ENCODE peak calls at places on chromosomes 5 and 9, in nine cellular contexts. One of them, this sample, is unnamed.
A peak's percentile ranks its signal among the peaks of the same experiment; 100 is the strongest.

GRCh38 chr5:17024686-17025180 is 88.6 kb upstream of the MYO10 start:
- DNase-seq in epithelial cell of proximal tubule: no peak
- DNase-seq in cardiac fibroblast: peak; percentile 71
- DNase-seq in tibial artery: no peak
- DNase-seq in ascending aorta: no peak
- DNase-seq in BJ: no peak
- DNase-seq in thyroid gland: peak; percentile 93
- DNase-seq in breast epithelium: no peak
- DNase-seq in left lung: no peak
- DNase-seq in this sample: no peak

GRCh38 chr5:61686491-61687257 is 354.6 kb downstream of the ZSWIM6 start:
- DNase-seq in epithelial cell of proximal tubule: no peak
- DNase-seq in cardiac fibroblast: no peak
- DNase-seq in tibial artery: no peak
- DNase-seq in ascending aorta: no peak
- DNase-seq in BJ: no peak
- DNase-seq in thyroid gland: no peak
- DNase-seq in breast epithelium: no peak
- DNase-seq in left lung: no peak
- DNase-seq in this sample: no peak

GRCh38 chr5:154756871-154757646 is 1.9 kb downstream of the LARP1 start:
- DNase-seq in epithelial cell of proximal tubule: no peak
- DNase-seq in cardiac fibroblast: peak; percentile 37
- DNase-seq in tibial artery: peak; percentile 57
- DNase-seq in ascending aorta: peak; percentile 69
- DNase-seq in BJ: no peak
- DNase-seq in thyroid gland: peak; percentile 69
- DNase-seq in breast epithelium: no peak
- DNase-seq in left lung: peak; percentile 88
- DNase-seq in this sample: peak; percentile 59

GRCh38 chr5:79020861-79021561 is 35.9 kb upstream of the ARSB start:
- DNase-seq in epithelial cell of proximal tubule: peak; percentile 50
- DNase-seq in cardiac fibroblast: peak; percentile 84
- DNase-seq in tibial artery: peak; percentile 51
- DNase-seq in ascending aorta: peak; percentile 75
- DNase-seq in BJ: peak; percentile 36
- DNase-seq in thyroid gland: peak; percentile 60
- DNase-seq in breast epithelium: no peak
- DNase-seq in left lung: no peak
- DNase-seq in this sample: peak; percentile 78

GRCh38 chr5:82162568-82162967 is 115.6 kb downstream of the RPS23 start:
- DNase-seq in epithelial cell of proximal tubule: no peak
- DNase-seq in cardiac fibroblast: no peak
- DNase-seq in tibial artery: no peak
- DNase-seq in ascending aorta: no peak
- DNase-seq in BJ: no peak
- DNase-seq in thyroid gland: no peak
- DNase-seq in breast epithelium: no peak
- DNase-seq in left lung: no peak
- DNase-seq in this sample: no peak

GRCh38 chr5:158234323-158235158 is 375.6 kb upstream of the CLINT1 start:
- DNase-seq in epithelial cell of proximal tubule: no peak
- DNase-seq in cardiac fibroblast: no peak
- DNase-seq in tibial artery: no peak
- DNase-seq in ascending aorta: no peak
- DNase-seq in BJ: no peak
- DNase-seq in thyroid gland: no peak
- DNase-seq in breast epithelium: no peak
- DNase-seq in left lung: no peak
- DNase-seq in this sample: no peak

GRCh38 chr5:126383246-126383645 is 40.0 kb upstream of the GRAMD2B start:
- DNase-seq in epithelial cell of proximal tubule: no peak
- DNase-seq in cardiac fibroblast: no peak
- DNase-seq in tibial artery: no peak
- DNase-seq in ascending aorta: peak; percentile 73
- DNase-seq in BJ: no peak
- DNase-seq in thyroid gland: no peak
- DNase-seq in breast epithelium: no peak
- DNase-seq in left lung: no peak
- DNase-seq in this sample: no peak

GRCh38 chr5:68122929-68123328 is 92.6 kb upstream of the PIK3R1 start:
- DNase-seq in epithelial cell of proximal tubule: no peak
- DNase-seq in cardiac fibroblast: no peak
- DNase-seq in tibial artery: no peak
- DNase-seq in ascending aorta: no peak
- DNase-seq in BJ: no peak
- DNase-seq in thyroid gland: no peak
- DNase-seq in breast epithelium: no peak
- DNase-seq in left lung: no peak
- DNase-seq in this sample: no peak

GRCh38 chr5:144284036-144284435 is 113.4 kb downstream of the KCTD16 start:
- DNase-seq in epithelial cell of proximal tubule: no peak
- DNase-seq in cardiac fibroblast: no peak
- DNase-seq in tibial artery: no peak
- DNase-seq in ascending aorta: no peak
- DNase-seq in BJ: no peak
- DNase-seq in thyroid gland: no peak
- DNase-seq in breast epithelium: no peak
- DNase-seq in left lung: no peak
- DNase-seq in this sample: no peak

GRCh38 chr9:32991895-32992595 is 9.4 kb downstream of the APTX start:
- DNase-seq in epithelial cell of proximal tubule: no peak
- DNase-seq in cardiac fibroblast: no peak
- DNase-seq in tibial artery: no peak
- DNase-seq in ascending aorta: no peak
- DNase-seq in BJ: no peak
- DNase-seq in thyroid gland: no peak
- DNase-seq in breast epithelium: no peak
- DNase-seq in left lung: no peak
- DNase-seq in this sample: no peak

GRCh38 chr5:35819026-35819425 is 37.7 kb upstream of the IL7R start:
- DNase-seq in epithelial cell of proximal tubule: no peak
- DNase-seq in cardiac fibroblast: no peak
- DNase-seq in tibial artery: no peak
- DNase-seq in ascending aorta: no peak
- DNase-seq in BJ: no peak
- DNase-seq in thyroid gland: no peak
- DNase-seq in breast epithelium: no peak
- DNase-seq in left lung: no peak
- DNase-seq in this sample: no peak

GRCh38 chr5:124162782-124163532 is 583.5 kb downstream of the ZNF608 start:
- DNase-seq in epithelial cell of proximal tubule: no peak
- DNase-seq in cardiac fibroblast: peak; percentile 12
- DNase-seq in tibial artery: peak; percentile 32
- DNase-seq in ascending aorta: no peak
- DNase-seq in BJ: no peak
- DNase-seq in thyroid gland: peak; percentile 16
- DNase-seq in breast epithelium: no peak
- DNase-seq in left lung: no peak
- DNase-seq in this sample: peak; percentile 9

GRCh38 chr5:114223866-114224265 is 138.0 kb upstream of the KCNN2 start:
- DNase-seq in epithelial cell of proximal tubule: no peak
- DNase-seq in cardiac fibroblast: peak; percentile 58
- DNase-seq in tibial artery: no peak
- DNase-seq in ascending aorta: no peak
- DNase-seq in BJ: no peak
- DNase-seq in thyroid gland: no peak
- DNase-seq in breast epithelium: no peak
- DNase-seq in left lung: no peak
- DNase-seq in this sample: peak; percentile 21

GRCh38 chr5:72883850-72884249 is 67.4 kb downstream of the TNPO1 start:
- DNase-seq in epithelial cell of proximal tubule: no peak
- DNase-seq in cardiac fibroblast: no peak
- DNase-seq in tibial artery: no peak
- DNase-seq in ascending aorta: no peak
- DNase-seq in BJ: no peak
- DNase-seq in thyroid gland: no peak
- DNase-seq in breast epithelium: no peak
- DNase-seq in left lung: no peak
- DNase-seq in this sample: no peak

GRCh38 chr5:7190727-7191126 is 205.2 kb upstream of the ADCY2 start:
- DNase-seq in epithelial cell of proximal tubule: no peak
- DNase-seq in cardiac fibroblast: no peak
- DNase-seq in tibial artery: no peak
- DNase-seq in ascending aorta: no peak
- DNase-seq in BJ: no peak
- DNase-seq in thyroid gland: no peak
- DNase-seq in breast epithelium: no peak
- DNase-seq in left lung: no peak
- DNase-seq in this sample: no peak

GRCh38 chr5:149448831-149449714 is 70.0 kb upstream of the IL17B start:
- DNase-seq in epithelial cell of proximal tubule: no peak
- DNase-seq in cardiac fibroblast: peak; percentile 60
- DNase-seq in tibial artery: no peak
- DNase-seq in ascending aorta: no peak
- DNase-seq in BJ: no peak
- DNase-seq in thyroid gland: no peak
- DNase-seq in breast epithelium: no peak
- DNase-seq in left lung: no peak
- DNase-seq in this sample: no peak

GRCh38 chr5:114782217-114782616 is 387.5 kb downstream of the TRIM36 start:
- DNase-seq in epithelial cell of proximal tubule: no peak
- DNase-seq in cardiac fibroblast: no peak
- DNase-seq in tibial artery: no peak
- DNase-seq in ascending aorta: no peak
- DNase-seq in BJ: no peak
- DNase-seq in thyroid gland: no peak
- DNase-seq in breast epithelium: no peak
- DNase-seq in left lung: no peak
- DNase-seq in this sample: no peak

GRCh38 chr9:86838883-86839497 is 108.3 kb downstream of the GAS1 start:
- DNase-seq in epithelial cell of proximal tubule: no peak
- DNase-seq in cardiac fibroblast: no peak
- DNase-seq in tibial artery: no peak
- DNase-seq in ascending aorta: no peak
- DNase-seq in BJ: no peak
- DNase-seq in thyroid gland: no peak
- DNase-seq in breast epithelium: no peak
- DNase-seq in left lung: no peak
- DNase-seq in this sample: no peak

GRCh38 chr5:10416868-10417267 is 24.8 kb upstream of the ROPN1L start:
- DNase-seq in epithelial cell of proximal tubule: no peak
- DNase-seq in cardiac fibroblast: no peak
- DNase-seq in tibial artery: no peak
- DNase-seq in ascending aorta: no peak
- DNase-seq in BJ: no peak
- DNase-seq in thyroid gland: no peak
- DNase-seq in breast epithelium: no peak
- DNase-seq in left lung: no peak
- DNase-seq in this sample: no peak

GRCh38 chr5:179165421-179166170 is 105.4 kb downstream of the ZNF354C start:
- DNase-seq in epithelial cell of proximal tubule: no peak
- DNase-seq in cardiac fibroblast: no peak
- DNase-seq in tibial artery: no peak
- DNase-seq in ascending aorta: no peak
- DNase-seq in BJ: no peak
- DNase-seq in thyroid gland: no peak
- DNase-seq in breast epithelium: peak; percentile 37
- DNase-seq in left lung: peak; percentile 49
- DNase-seq in this sample: no peak
- TF ChIP-seq CTCF in epithelial cell of proximal tubule: no peak
- TF ChIP-seq CTCF in cardiac fibroblast: no peak
- TF ChIP-seq CTCF in tibial artery: no peak
- TF ChIP-seq CTCF in ascending aorta: no peak
- TF ChIP-seq CTCF in BJ: no peak
- TF ChIP-seq CTCF in thyroid gland: no peak
- TF ChIP-seq CTCF in breast epithelium: no peak
- TF ChIP-seq CTCF in left lung: no peak
- TF ChIP-seq CTCF in this sample: no peak

GRCh38 chr9:136297016-136297691 is 6.7 kb downstream of the CCDC187 start:
- DNase-seq in epithelial cell of proximal tubule: no peak
- DNase-seq in cardiac fibroblast: no peak
- DNase-seq in tibial artery: no peak
- DNase-seq in ascending aorta: no peak
- DNase-seq in BJ: no peak
- DNase-seq in thyroid gland: peak; percentile 80
- DNase-seq in breast epithelium: no peak
- DNase-seq in left lung: peak; percentile 68
- DNase-seq in this sample: peak; percentile 31
- H3K4me3 ChIP-seq in epithelial cell of proximal tubule: peak overlapping the region; percentile 24
- H3K4me3 ChIP-seq in cardiac fibroblast: no peak overlapping the region
- H3K4me3 ChIP-seq in tibial artery: no peak overlapping the region
- H3K4me3 ChIP-seq in ascending aorta: no peak overlapping the region
- H3K4me3 ChIP-seq in BJ: no peak overlapping the region
- H3K4me3 ChIP-seq in thyroid gland: no peak overlapping the region
- H3K4me3 ChIP-seq in breast epithelium: peak overlapping the region; percentile 59
- H3K4me3 ChIP-seq in left lung: no peak overlapping the region
- H3K4me3 ChIP-seq in this sample: no peak overlapping the region

DNA sequence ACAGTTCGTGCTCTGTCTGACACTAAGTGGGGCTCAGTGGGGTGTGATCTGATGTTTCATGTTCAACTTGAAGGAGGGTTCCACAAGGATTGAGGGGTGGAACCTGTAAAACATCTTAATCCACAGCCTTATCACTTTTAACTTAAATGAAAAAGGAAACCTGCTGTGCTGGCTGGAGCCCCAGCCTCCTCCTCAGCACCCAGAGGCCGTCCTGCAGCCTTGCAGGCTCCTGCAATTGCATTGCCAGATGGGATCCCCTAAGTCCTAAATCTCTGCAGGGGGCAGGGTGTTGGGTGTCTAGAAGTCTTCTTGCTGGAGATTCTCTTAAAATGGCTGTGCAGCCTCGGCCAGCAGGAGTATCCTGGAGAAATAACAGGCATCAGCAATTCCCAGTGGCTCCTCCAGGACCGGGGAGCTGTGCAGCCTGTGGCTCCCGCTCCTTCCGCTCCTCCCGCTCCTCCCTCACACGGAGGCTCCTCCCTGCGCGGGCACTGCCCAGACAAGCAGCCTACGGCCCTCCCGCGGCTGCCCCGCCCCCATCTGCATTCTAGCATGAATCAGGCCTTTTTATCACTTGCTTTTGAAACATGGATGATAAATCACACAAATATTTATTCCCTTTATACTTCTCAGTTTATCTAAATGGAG is 131.0 kb downstream of the ADAMTS16 start:
- DNase-seq in epithelial cell of proximal tubule: peak; percentile 10
- DNase-seq in cardiac fibroblast: peak; percentile 68
- DNase-seq in tibial artery: peak; percentile 49
- DNase-seq in ascending aorta: peak; percentile 74
- DNase-seq in BJ: peak; percentile 42
- DNase-seq in thyroid gland: peak; percentile 65
- DNase-seq in breast epithelium: no peak
- DNase-seq in left lung: peak; percentile 92
- DNase-seq in this sample: no peak
- TF ChIP-seq CTCF in epithelial cell of proximal tubule: no peak
- TF ChIP-seq CTCF in cardiac fibroblast: no peak
- TF ChIP-seq CTCF in tibial artery: no peak
- TF ChIP-seq CTCF in ascending aorta: no peak
- TF ChIP-seq CTCF in BJ: peak; percentile 9
- TF ChIP-seq CTCF in thyroid gland: no peak
- TF ChIP-seq CTCF in breast epithelium: no peak
- TF ChIP-seq CTCF in left lung: no peak
- TF ChIP-seq CTCF in this sample: no peak

DNA sequence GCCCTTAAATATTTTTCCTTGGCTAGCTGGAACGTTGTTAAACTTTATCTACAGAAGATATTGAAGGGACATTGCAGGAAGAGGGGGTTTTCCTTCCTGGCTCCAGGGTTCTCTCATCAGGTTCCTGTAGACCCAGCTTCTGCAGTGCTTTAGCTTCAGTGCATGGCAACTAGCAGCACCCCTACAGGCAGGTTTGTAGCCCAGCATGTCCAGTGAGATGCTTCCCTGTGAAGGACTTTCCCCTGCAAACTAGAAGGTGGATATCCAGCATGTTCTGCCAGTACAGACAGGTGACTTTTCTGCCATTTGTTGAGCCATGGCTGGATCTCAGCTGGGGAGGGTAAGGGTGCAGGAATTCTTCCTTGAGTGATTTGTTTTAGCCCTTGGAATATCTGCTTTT is 10.4 kb downstream of the CCL28 start:
- DNase-seq in epithelial cell of proximal tubule: no peak
- DNase-seq in cardiac fibroblast: peak; percentile 18
- DNase-seq in tibial artery: no peak
- DNase-seq in ascending aorta: no peak
- DNase-seq in BJ: no peak
- DNase-seq in thyroid gland: no peak
- DNase-seq in breast epithelium: no peak
- DNase-seq in left lung: no peak
- DNase-seq in this sample: peak; percentile 15
- H3K4me3 ChIP-seq in epithelial cell of proximal tubule: no peak overlapping the region
- H3K4me3 ChIP-seq in cardiac fibroblast: no peak overlapping the region
- H3K4me3 ChIP-seq in tibial artery: no peak overlapping the region
- H3K4me3 ChIP-seq in ascending aorta: no peak overlapping the region
- H3K4me3 ChIP-seq in BJ: no peak overlapping the region
- H3K4me3 ChIP-seq in thyroid gland: no peak overlapping the region
- H3K4me3 ChIP-seq in breast epithelium: no peak overlapping the region
- H3K4me3 ChIP-seq in left lung: no peak overlapping the region
- H3K4me3 ChIP-seq in this sample: no peak overlapping the region

This sample was measured in GM12865.